ENCODE peak calls at places on chromosome 10, in four cellular contexts. L, U, H and W are unnamed samples.

GRCh38 chr10:12350167-12350872 is 973 bp downstream of the CAMK1D start:
- DNase-seq in L (peak; percentile 29), U (no peak), H (no peak), W (peak; percentile 35)

GRCh38 chr10:87605656-87606308 is 53.9 kb upstream of the PAPSS2 start:
- DNase-seq in L (no peak), U (no peak), H (no peak), W (peak; percentile 39)

GRCh38 chr10:127977368-127978009 is 70.6 kb downstream of the PTPRE start:
- DNase-seq in L (no peak), U (no peak), H (no peak), W (peak; percentile 96)

GRCh38 chr10:10849306-10849705 is 168.4 kb upstream of the CELF2 start:
- DNase-seq in L (no peak), U (no peak), H (no peak), W (peak; percentile 23)

GRCh38 chr10:8056891-8057331 is 2.4 kb downstream of the GATA3 start:
- DNase-seq in L (no peak), U (peak; percentile 32), H (no peak), W (peak; percentile 71)

GRCh38 chr10:71766717-71767419 is 6.5 kb downstream of the VSIR start:
- DNase-seq in L (peak; percentile 92), U (no peak), H (peak; percentile 73), W (peak; percentile 54)

GRCh38 chr10:86284355-86285105 is 82.1 kb downstream of the GRID1 start:
- DNase-seq in L (no peak), U (no peak), H (no peak), W (no peak)

GRCh38 chr10:59283456-59284082 is 78.8 kb downstream of the FAM13C start:
- DNase-seq in L (no peak), U (no peak), H (no peak), W (no peak)

GRCh38 chr10:69348824-69349541 is 67.7 kb downstream of the TACR2 start:
- DNase-seq in L (no peak), U (no peak), H (no peak), W (peak; percentile 74)

GRCh38 chr10:48209246-48209645 is 65.2 kb downstream of the FRMPD2 start:
- DNase-seq in L (no peak), U (no peak), H (no peak), W (no peak)

DNA sequence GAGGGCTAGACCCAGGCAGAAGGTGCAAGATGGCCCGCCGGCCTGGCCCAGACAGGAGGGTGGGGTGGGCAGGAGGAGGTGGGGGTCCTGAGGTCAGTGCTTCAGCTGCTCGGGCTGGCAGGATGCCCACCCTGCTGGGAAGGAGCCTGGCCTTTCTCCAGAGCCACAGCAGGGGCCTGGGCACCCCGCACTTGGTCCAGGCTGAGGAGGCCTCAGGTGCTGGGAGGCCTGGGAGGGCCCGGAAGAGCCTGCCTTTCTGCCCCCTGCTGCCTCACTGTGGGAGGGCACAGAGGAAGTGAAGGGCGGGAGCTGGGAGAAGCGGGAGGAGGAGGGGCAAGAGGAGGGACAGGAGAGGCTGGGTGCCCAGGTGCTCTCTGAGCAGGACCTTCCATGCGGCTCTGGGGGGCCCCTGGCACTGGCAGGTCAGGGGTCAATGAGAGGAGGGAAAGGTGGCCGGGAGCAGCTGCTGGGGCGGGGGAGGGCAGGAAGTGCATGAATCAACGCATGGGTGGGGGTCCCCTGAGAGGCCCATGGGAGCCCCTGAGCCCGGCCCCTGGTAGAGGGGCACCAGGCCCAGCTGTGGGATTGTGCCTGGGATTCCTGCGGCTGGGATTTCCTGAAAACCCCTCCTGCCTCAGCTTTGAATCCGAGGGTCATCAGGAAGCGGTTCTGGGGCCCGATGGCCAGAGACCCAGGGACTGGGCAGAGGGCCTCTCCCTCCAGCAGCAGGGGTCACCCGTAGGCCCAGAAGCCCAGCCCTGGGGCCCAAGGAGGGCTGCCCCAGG is 49.9 kb downstream of the PWWP2B start:
- DNase-seq in L (peak; percentile 83), U (peak; percentile 21), H (peak; percentile 43), W (no peak)
- TF ChIP-seq POLR2AphosphoS5 in L (peak; percentile 45), U (no peak), H (no peak), W (no peak)

GRCh38 chr10:124048371-124049290 is 44.8 kb downstream of the CHST15 start:
- DNase-seq in L (peak; percentile 93), U (no peak), H (no peak), W (no peak)
- TF ChIP-seq MYC in L (peak; percentile 16), U (no peak), H (no peak), W (no peak)

GRCh38 chr10:121974535-121975294 is at the start of gene NSMCE4A:
- DNase-seq in L (peak; percentile 60), U (peak; percentile 5), H (peak; percentile 65), W (peak; percentile 77)
- TF ChIP-seq POLR2A in L (peak; percentile 70), U (peak; percentile 87), H (peak; percentile 69), W (peak; percentile 66)

GRCh38 chr10:85266808-85267207 is 938.4 kb downstream of the CCSER2 start:
- DNase-seq in L (no peak), U (no peak), H (no peak), W (no peak)
- TF ChIP-seq POLR2AphosphoS5 in L (no peak), U (no peak), H (no peak), W (no peak)

GRCh38 chr10:78319841-78320240 is 286.2 kb downstream of the RPS24 start:
- DNase-seq in L (no peak), U (no peak), H (no peak), W (no peak)
- TF ChIP-seq MYC in L (no peak), U (no peak), H (no peak), W (no peak)

GRCh38 chr10:100265821-100266485 is 1.5 kb downstream of the CWF19L1 start:
- DNase-seq in L (no peak), U (no peak), H (no peak), W (no peak)

DNA sequence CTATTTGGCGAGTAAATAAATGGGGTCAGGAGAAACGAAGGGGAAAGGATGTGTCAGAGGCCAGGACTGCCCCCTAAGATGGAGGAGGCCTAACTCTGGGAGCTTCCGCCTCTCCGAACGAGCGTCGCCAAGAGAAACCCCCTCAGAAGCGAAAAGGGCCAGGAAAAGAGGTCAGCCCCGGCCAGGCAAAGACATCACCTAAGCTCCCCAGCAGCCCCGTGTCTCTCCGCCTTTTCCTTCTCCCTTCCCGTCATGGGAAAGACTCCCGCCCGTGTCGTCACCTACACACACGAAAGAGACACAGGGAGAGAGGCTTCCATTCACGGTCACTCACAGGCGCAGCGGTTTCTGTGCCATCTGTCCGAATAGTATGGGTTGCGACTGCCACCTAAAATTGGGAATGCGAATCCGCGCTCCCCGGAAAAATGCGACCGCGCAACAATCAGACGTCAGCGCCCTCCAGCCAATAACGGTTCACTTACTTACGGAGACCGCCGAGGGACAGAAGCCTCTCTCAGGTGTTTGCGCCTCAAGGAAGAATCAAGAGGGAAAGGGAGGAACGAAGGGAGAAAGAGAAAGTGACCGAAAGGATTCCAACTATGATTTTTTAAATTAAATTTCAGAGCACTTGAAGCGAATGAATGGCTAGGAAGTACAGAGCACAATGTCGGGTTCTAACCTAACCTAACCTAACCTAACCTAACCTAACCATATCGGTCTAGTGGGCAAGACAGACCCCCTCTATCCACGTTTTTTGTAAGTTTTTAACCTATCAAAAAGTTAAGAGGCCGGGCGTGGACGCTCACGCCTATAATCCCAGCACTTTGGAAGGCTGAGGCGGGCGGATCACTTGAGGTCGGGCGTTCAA is at the start of gene CWF19L1:
- DNase-seq in L (peak; percentile 76), U (peak; percentile 33), H (peak; percentile 54), W (peak; percentile 89)
- TF ChIP-seq POLR2A in L (peak; percentile 81), U (peak; percentile 84), H (peak; percentile 80), W (no peak)

GRCh38 chr10:25176421-25176968 is 1.7 kb downstream of the GPR158 start:
- DNase-seq in L (no peak), U (no peak), H (no peak), W (no peak)

GRCh38 chr10:25175527-25176420 is 973 bp downstream of the GPR158 start:
- DNase-seq in L (no peak), U (no peak), H (no peak), W (no peak)

GRCh38 chr10:25177754-25178135 is 2.9 kb downstream of the GPR158 start:
- DNase-seq in L (no peak), U (no peak), H (no peak), W (no peak)

GRCh38 chr10:25177093-25177753 is 2.4 kb downstream of the GPR158 start:
- DNase-seq in L (no peak), U (no peak), H (no peak), W (no peak)

DNA sequence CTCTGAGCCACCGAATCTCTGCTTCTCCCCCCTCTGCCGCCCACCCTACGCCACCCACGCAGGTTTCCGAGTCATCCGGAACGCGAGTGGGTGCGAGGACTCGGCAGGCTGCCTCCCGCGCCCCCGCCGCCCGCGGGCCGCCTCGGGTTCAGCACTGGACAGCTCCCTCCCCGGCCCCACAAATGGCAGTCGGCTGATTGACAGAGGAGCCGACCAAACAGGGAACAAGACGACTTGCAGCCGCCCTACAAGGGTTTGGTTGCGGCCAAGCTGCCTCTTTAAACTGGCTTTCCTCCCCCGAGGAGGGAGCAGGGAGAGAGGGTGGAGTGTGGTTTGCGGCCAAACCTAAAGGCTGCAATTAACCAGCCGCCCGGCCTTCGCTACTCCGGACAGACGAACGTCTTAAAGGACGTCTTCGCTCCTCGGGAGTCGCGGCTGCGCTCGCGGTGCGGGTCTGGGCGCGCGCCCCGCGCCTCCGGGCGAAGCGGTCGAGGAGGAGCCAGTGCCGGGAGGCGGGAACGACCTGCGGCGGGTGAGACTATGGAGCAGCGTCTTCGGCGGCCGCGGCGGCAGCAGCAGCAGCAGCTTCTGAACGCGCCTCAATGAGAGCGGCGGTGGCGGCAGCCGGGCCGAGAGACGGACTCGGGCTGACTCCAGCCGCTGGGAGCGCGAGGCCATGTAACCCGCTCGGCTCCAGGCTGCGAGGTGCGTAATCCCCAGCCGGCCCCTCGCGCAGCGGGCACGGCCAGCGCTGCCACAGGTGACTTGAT is at the start of gene GPR158:
- DNase-seq in L (peak; percentile 55), U (no peak), H (peak; percentile 84), W (peak; percentile 86)
- TF ChIP-seq POLR2AphosphoS5 in L (no peak), U (no peak), H (no peak), W (no peak)

GRCh38 chr10:44335330-44336021 is 49.4 kb downstream of the CXCL12 start:
- DNase-seq in L (no peak), U (no peak), H (no peak), W (no peak)

GRCh38 chr10:44334091-44334490 is 50.8 kb downstream of the CXCL12 start:
- DNase-seq in L (no peak), U (no peak), H (no peak), W (no peak)

GRCh38 chr10:44333511-44333910 is 51.4 kb downstream of the CXCL12 start:
- DNase-seq in L (no peak), U (no peak), H (no peak), W (no peak)

GRCh38 chr10:44332465-44332864 is 52.4 kb downstream of the CXCL12 start:
- DNase-seq in L (no peak), U (no peak), H (no peak), W (no peak)

GRCh38 chr10:44334621-44335184 is 50.2 kb downstream of the CXCL12 start:
- DNase-seq in L (no peak), U (no peak), H (no peak), W (no peak)
- TF ChIP-seq MYC in L (no peak), U (no peak), H (no peak), W (no peak)

GRCh38 chr10:102420810-102421644 is at the start of gene FBXL15:
- DNase-seq in L (peak; percentile 95), U (peak; percentile 89), H (peak; percentile 77), W (peak; percentile 96)
- TF ChIP-seq POLR2A in L (peak; percentile 52), U (peak; percentile 79), H (peak; percentile 71), W (peak; percentile 27)

GRCh38 chr10:123585477-123586445 is 80.4 kb upstream of the GPR26 start:
- DNase-seq in L (no peak), U (no peak), H (no peak), W (no peak)

GRCh38 chr10:123582084-123582989 is 83.8 kb upstream of the GPR26 start:
- DNase-seq in L (peak; percentile 57), U (no peak), H (peak; percentile 56), W (peak; percentile 69)

GRCh38 chr10:123584419-123584775 is 81.8 kb upstream of the GPR26 start:
- DNase-seq in L (no peak), U (no peak), H (no peak), W (no peak)

GRCh38 chr10:123581656-123582055 is 84.5 kb upstream of the GPR26 start:
- DNase-seq in L (no peak), U (no peak), H (no peak), W (no peak)

GRCh38 chr10:123583639-123584418 is 82.3 kb upstream of the GPR26 start:
- DNase-seq in L (peak; percentile 34), U (no peak), H (peak; percentile 56), W (peak; percentile 55)
- TF ChIP-seq POLR2AphosphoS5 in L (no peak), U (no peak), H (no peak), W (no peak)